ENCODE peak calls at places on chromosomes 4 and X, in nine cellular contexts. W is astrocyte, D is IMR-90, A is hepatocyte, M is PC-3, Q is fibroblast of lung, K is MM.1S, T is mammary epithelial cell, Y is H9. C is an unnamed sample.

GRCh38 chr4:7016086-7016485 is 27.1 kb upstream of the TADA2B start:
- DNase-seq in W (no peak), D (no peak), A (no peak), M (no peak), Q (no peak), K (no peak), T (no peak), Y (no peak), C (no peak)

GRCh38 chr4:177283167-177283566 is 26.5 kb upstream of the NEIL3 start:
- DNase-seq in W (peak; percentile 92), D (peak; percentile 74), A (no peak), M (no peak), Q (peak; percentile 94), K (no peak), T (peak; percentile 28), Y (no peak), C (no peak)

GRCh38 chr4:105607876-105608275 is 55.5 kb downstream of the ARHGEF38 start:
- DNase-seq in W (no peak), D (no peak), A (no peak), M (no peak), Q (no peak), K (no peak), T (no peak), Y (no peak), C (no peak)

GRCh38 chr4:109207060-109207459 is 95.4 kb downstream of the COL25A1 start:
- DNase-seq in W (peak; percentile 88), D (peak; percentile 71), A (peak; percentile 10), M (peak; percentile 4), Q (peak; percentile 90), K (no peak), T (peak; percentile 11), Y (no peak), C (no peak)

GRCh38 chrX:140762061-140762460 is 52.5 kb downstream of the LINC00632 start:
- DNase-seq in W (peak; percentile 58), D (peak; percentile 74), A (peak; percentile 76), M (peak; percentile 73), Q (peak; percentile 64), K (peak; percentile 73), T (peak; percentile 35), Y (peak; percentile 45), C (no peak)

GRCh38 chrX:14712096-14712495 is 160.8 kb downstream of the FANCB start:
- DNase-seq in W (no peak), D (no peak), A (no peak), M (peak; percentile 37), Q (no peak), K (no peak), T (no peak), Y (no peak), C (no peak)

GRCh38 chr4:103648541-103648940 is 71.2 kb downstream of the TACR3 start:
- DNase-seq in W (no peak), D (no peak), A (no peak), M (no peak), Q (no peak), K (no peak), T (no peak), Y (no peak), C (no peak)

GRCh38 chr4:182307746-182308145 is 64.5 kb downstream of the TENM3 start:
- DNase-seq in W (peak; percentile 100), D (peak; percentile 97), A (peak; percentile 44), M (peak; percentile 40), Q (peak; percentile 100), K (no peak), T (peak; percentile 98), Y (no peak), C (no peak)

GRCh38 chr4:15665738-15666365 is 10.7 kb upstream of the FBXL5 start:
- DNase-seq in W (peak; percentile 45), D (peak; percentile 58), A (peak; percentile 21), M (peak; percentile 88), Q (peak; percentile 52), K (peak; percentile 27), T (peak; percentile 95), Y (no peak), C (peak; percentile 41)

GRCh38 chr4:17033256-17034245 is 135.1 kb upstream of the LDB2 start:
- DNase-seq in W (peak; percentile 74), D (peak; percentile 43), A (no peak), M (no peak), Q (peak; percentile 76), K (no peak), T (no peak), Y (no peak), C (no peak)

GRCh38 chr4:37816006-37816405 is 10.5 kb upstream of the PGM2 start:
- DNase-seq in W (no peak), D (no peak), A (no peak), M (no peak), Q (no peak), K (no peak), T (no peak), Y (no peak), C (no peak)

GRCh38 chr4:151144329-151145072 is 45.1 kb downstream of the RPS3A start:
- DNase-seq in W (no peak), D (no peak), A (no peak), M (no peak), Q (no peak), K (no peak), T (no peak), Y (no peak), C (no peak)

GRCh38 chr4:66571145-66571544 is 900.9 kb upstream of the EPHA5 start:
- DNase-seq in W (no peak), D (no peak), A (no peak), M (no peak), Q (no peak), K (no peak), T (no peak), Y (no peak), C (no peak)

GRCh38 chrX:45619290-45619689 is 418.6 kb upstream of the DIPK2B start:
- DNase-seq in W (peak; percentile 71), D (peak; percentile 28), A (no peak), M (no peak), Q (peak; percentile 73), K (no peak), T (peak; percentile 17), Y (no peak), C (no peak)

GRCh38 chr4:162681212-162681611 is 485.5 kb downstream of the NAF1 start:
- DNase-seq in W (no peak), D (no peak), A (no peak), M (no peak), Q (no peak), K (no peak), T (no peak), Y (no peak), C (no peak)

GRCh38 chr4:110193822-110194761 is 4.3 kb downstream of the ELOVL6 start:
- DNase-seq in W (peak; percentile 97), D (peak; percentile 97), A (peak; percentile 93), M (peak; percentile 55), Q (peak; percentile 98), K (no peak), T (peak; percentile 93), Y (peak; percentile 95), C (no peak)

GRCh38 chrX:73215263-73215662 is 612 bp upstream of the NAP1L2 start:
- DNase-seq in W (no peak), D (no peak), A (no peak), M (no peak), Q (no peak), K (no peak), T (no peak), Y (no peak), C (no peak)

GRCh38 chr4:120809518-120809917 is 113.0 kb downstream of the PRDM5 start:
- DNase-seq in W (no peak), D (no peak), A (no peak), M (no peak), Q (no peak), K (peak; percentile 10), T (no peak), Y (no peak), C (no peak)

DNA sequence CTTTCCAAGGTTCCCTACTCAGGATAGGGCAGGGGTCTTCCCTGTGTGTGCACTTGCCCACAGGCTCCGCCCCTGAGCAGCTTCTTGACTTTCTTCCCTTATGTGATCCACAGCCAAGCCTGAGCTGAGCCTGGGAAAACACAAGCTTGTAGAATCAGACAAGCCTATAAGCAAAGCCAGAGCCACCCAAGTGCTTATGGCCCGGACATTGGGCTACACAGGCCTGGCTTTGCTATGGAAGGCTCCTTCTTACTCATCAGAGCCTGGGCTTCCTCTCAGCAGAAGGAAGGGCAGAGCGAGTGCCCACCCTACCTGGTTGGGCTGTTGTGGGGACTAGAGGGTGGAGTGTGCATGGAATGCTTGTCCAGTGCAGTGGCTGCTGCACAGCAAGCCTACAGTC is 1.3 kb upstream of the TNIP2 start:
- DNase-seq in W (no peak), D (no peak), A (no peak), M (no peak), Q (no peak), K (no peak), T (no peak), Y (no peak), C (no peak)
- TF ChIP-seq CTCF in W (no peak), D (no peak), A (no peak), M (no peak), Q (no peak), K (no peak), T (no peak), Y (no peak), C (no peak)

GRCh38 chrX:71540801-71541545 is 8.1 kb downstream of the OGT start:
- DNase-seq in W (no peak), D (no peak), A (no peak), M (no peak), Q (no peak), K (no peak), T (no peak), Y (no peak), C (no peak)
- H3K27me3 ChIP-seq in W (no peaks in the 10 kb centered on the region), D (no peaks in the 10 kb centered on the region), A (no peaks in the 10 kb centered on the region), M (no peaks in the 10 kb centered on the region), Q (no peaks in the 10 kb centered on the region), K (no peaks in the 10 kb centered on the region), T (no peaks in the 10 kb centered on the region), Y (no peaks in the 10 kb centered on the region), C (no peaks in the 10 kb centered on the region)

GRCh38 chr4:48742412-48742811 is 37.7 kb downstream of the FRYL start:
- DNase-seq in W (peak; percentile 22), D (peak; percentile 27), A (no peak), M (no peak), Q (peak; percentile 39), K (no peak), T (peak; percentile 25), Y (no peak), C (no peak)

GRCh38 chr4:48752726-48753125 is 27.4 kb downstream of the FRYL start:
- DNase-seq in W (peak; percentile 10), D (peak; percentile 6), A (no peak), M (no peak), Q (peak; percentile 12), K (no peak), T (no peak), Y (no peak), C (no peak)

GRCh38 chr4:48748949-48749596 is 31.0 kb downstream of the FRYL start:
- DNase-seq in W (peak; percentile 11), D (peak; percentile 23), A (peak; percentile 12), M (no peak), Q (peak; percentile 17), K (no peak), T (no peak), Y (no peak), C (no peak)

GRCh38 chr4:48752256-48752655 is 27.8 kb downstream of the FRYL start:
- DNase-seq in W (no peak), D (no peak), A (no peak), M (no peak), Q (no peak), K (no peak), T (no peak), Y (no peak), C (no peak)

GRCh38 chr4:48746608-48747374 is 33.3 kb downstream of the FRYL start:
- DNase-seq in W (no peak), D (no peak), A (no peak), M (no peak), Q (no peak), K (no peak), T (peak; percentile 39), Y (no peak), C (no peak)
- H3K4me2 ChIP-seq in W (no peak overlapping the region), D (no peak overlapping the region), A (no peak overlapping the region), M (no peak overlapping the region), Q (no peak overlapping the region), K (no peak overlapping the region), T (peak overlapping the region; percentile 29), Y (no peak overlapping the region), C (no peak overlapping the region)

GRCh38 chr4:106809083-106809482 is 227.0 kb downstream of the DKK2 start:
- DNase-seq in W (peak; percentile 43), D (peak; percentile 25), A (peak; percentile 49), M (peak; percentile 55), Q (peak; percentile 54), K (peak; percentile 40), T (peak; percentile 48), Y (no peak), C (no peak)
- TF ChIP-seq CTCF in W (peak; percentile 32), D (peak; percentile 30), A (peak; percentile 50), M (peak; percentile 65), Q (peak; percentile 42), K (peak; percentile 43), T (peak; percentile 50), Y (peak; percentile 63), C (no peak)